ENCODE peak calls at places on chromosomes 2 and 18, in ten cellular contexts. O is heart right ventricle, M is IMR-90, V is HCT116, G is BE2C, H is sigmoid colon, X is mucosa of descending colon, R is hepatocyte, D is Panc1, Y is suprapubic skin. Q is an unnamed sample. For H3K4me1, the result is how much of the 10 kb centered on the place peaks cover.

GRCh38 chr18:6565336-6566081 is 150.8 kb upstream of the L3MBTL4 start:
- DNase-seq in O (no peak), M (no peak), V (no peak), G (no peak), H (no peak), X (no peak), R (no peak), D (no peak), Y (no peak), Q (no peak)

GRCh38 chr2:68709421-68709911 is 25.1 kb upstream of the ARHGAP25 start:
- DNase-seq in O (no peak), M (peak), V (peak), G (peak), H (no peak), X (no peak), R (peak), D (peak), Y (no peak), Q (no peak)

GRCh38 chr18:76476665-76477561 is 18.1 kb downstream of the ZNF516 start:
- DNase-seq in O (no peak), M (peak), V (no peak), G (no peak), H (no peak), X (no peak), R (peak), D (no peak), Y (no peak), Q (no peak)

GRCh38 chr18:78743078-78743477 is 236.5 kb upstream of the SALL3 start:
- DNase-seq in O (no peak), M (no peak), V (no peak), G (no peak), H (no peak), X (peak), R (no peak), D (no peak), Y (peak), Q (no peak)

GRCh38 chr2:218961651-218962570 is 2.4 kb downstream of the CDK5R2 start:
- DNase-seq in O (no peak), M (no peak), V (no peak), G (peak), H (no peak), X (no peak), R (no peak), D (no peak), Y (no peak), Q (no peak)

GRCh38 chr18:45503988-45504387 is 111.3 kb upstream of the SLC14A2 start:
- DNase-seq in O (no peak), M (no peak), V (no peak), G (no peak), H (no peak), X (no peak), R (no peak), D (no peak), Y (no peak), Q (no peak)

GRCh38 chr2:164739966-164740365 is 101.7 kb downstream of the COBLL1 start:
- DNase-seq in O (no peak), M (peak), V (no peak), G (no peak), H (no peak), X (no peak), R (no peak), D (no peak), Y (no peak), Q (no peak)

GRCh38 chr2:69733338-69734039 is 8.4 kb upstream of the ANXA4 start:
- DNase-seq in O (no peak), M (peak), V (no peak), G (no peak), H (no peak), X (no peak), R (no peak), D (no peak), Y (no peak), Q (no peak)

GRCh38 chr2:31886700-31887099 is 124.1 kb downstream of the MEMO1 start:
- DNase-seq in O (no peak), M (no peak), V (peak), G (no peak), H (no peak), X (no peak), R (peak), D (no peak), Y (no peak), Q (no peak)

GRCh38 chr2:227127236-227127635 is 36.8 kb downstream of the COL4A4 start:
- DNase-seq in O (no peak), M (no peak), V (no peak), G (no peak), H (no peak), X (no peak), R (no peak), D (no peak), Y (no peak), Q (no peak)

GRCh38 chr2:51025942-51026574 is 5.9 kb downstream of the NRXN1 start:
- DNase-seq in O (no peak), M (no peak), V (no peak), G (no peak), H (no peak), X (no peak), R (no peak), D (no peak), Y (no peak), Q (no peak)

GRCh38 chr2:239803102-239803763 is 221.9 kb downstream of the NDUFA10 start:
- DNase-seq in O (no peak), M (no peak), V (no peak), G (no peak), H (peak), X (no peak), R (no peak), D (no peak), Y (no peak), Q (no peak)

GRCh38 chr2:30229596-30229995 is 1.7 kb upstream of the LBH start:
- DNase-seq in O (no peak), M (no peak), V (no peak), G (no peak), H (peak), X (no peak), R (no peak), D (no peak), Y (no peak), Q (no peak)

GRCh38 chr2:219658447-219658846 is 31.0 kb downstream of the SLC4A3 start:
- DNase-seq in O (no peak), M (peak), V (no peak), G (no peak), H (peak), X (no peak), R (no peak), D (no peak), Y (no peak), Q (no peak)

GRCh38 chr2:16015210-16015902 is 75.0 kb downstream of the MYCN start:
- DNase-seq in O (no peak), M (no peak), V (no peak), G (peak), H (no peak), X (no peak), R (no peak), D (no peak), Y (no peak), Q (no peak)

GRCh38 chr2:96253006-96253405 is 12.8 kb downstream of the TMEM127 start:
- DNase-seq in O (no peak), M (no peak), V (no peak), G (no peak), H (no peak), X (no peak), R (peak), D (no peak), Y (no peak), Q (no peak)

GRCh38 chr2:96254592-96254991 is 11.2 kb downstream of the TMEM127 start:
- DNase-seq in O (no peak), M (no peak), V (no peak), G (no peak), H (peak), X (no peak), R (no peak), D (no peak), Y (no peak), Q (peak)

GRCh38 chr2:96250188-96250587 is 15.6 kb downstream of the TMEM127 start:
- DNase-seq in O (no peak), M (no peak), V (no peak), G (no peak), H (peak), X (no peak), R (no peak), D (no peak), Y (no peak), Q (no peak)

GRCh38 chr2:96251721-96252292 is 14.0 kb downstream of the TMEM127 start:
- DNase-seq in O (peak), M (peak), V (peak), G (peak), H (peak), X (peak), R (peak), D (no peak), Y (no peak), Q (peak)

DNA sequence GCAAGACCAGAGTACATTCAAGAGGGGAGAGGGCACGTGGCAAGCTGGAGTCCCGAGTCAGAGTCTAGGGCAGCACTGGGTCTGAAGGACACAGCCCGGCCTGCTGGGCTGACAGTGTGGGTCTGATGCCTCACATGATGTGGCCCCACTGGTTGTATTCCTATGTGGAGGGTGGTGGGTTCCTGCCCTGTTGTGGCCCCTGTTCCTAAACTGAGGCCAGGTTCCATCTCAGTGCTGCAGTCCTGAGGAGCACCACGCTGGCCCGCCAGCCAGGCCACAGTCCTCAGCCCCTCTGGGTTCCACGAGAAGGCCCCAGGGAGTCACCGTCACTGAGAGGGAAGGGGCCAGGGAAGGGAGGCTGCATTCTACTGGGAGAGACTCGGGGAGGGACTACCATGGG is 13.3 kb downstream of the TMEM127 start:
- DNase-seq in O (no peak), M (no peak), V (no peak), G (no peak), H (no peak), X (peak), R (no peak), D (no peak), Y (no peak), Q (no peak)
- H3K4me1 ChIP-seq in O (half or more), M (under half), V (under half), G (under half), H (under half), X (under half), R (under half), D (under half), Y (under half), Q (half or more)

GRCh38 chr2:216004408-216005283 is 8.7 kb downstream of the MREG start:
- DNase-seq in O (no peak), M (no peak), V (no peak), G (no peak), H (no peak), X (no peak), R (no peak), D (no peak), Y (no peak), Q (no peak)
- H3K4me1 ChIP-seq in O (under half), M (under half), V (under half), G (under half), H (under half), X (under half), R (under half), D (under half), Y (under half), Q (under half)

DNA sequence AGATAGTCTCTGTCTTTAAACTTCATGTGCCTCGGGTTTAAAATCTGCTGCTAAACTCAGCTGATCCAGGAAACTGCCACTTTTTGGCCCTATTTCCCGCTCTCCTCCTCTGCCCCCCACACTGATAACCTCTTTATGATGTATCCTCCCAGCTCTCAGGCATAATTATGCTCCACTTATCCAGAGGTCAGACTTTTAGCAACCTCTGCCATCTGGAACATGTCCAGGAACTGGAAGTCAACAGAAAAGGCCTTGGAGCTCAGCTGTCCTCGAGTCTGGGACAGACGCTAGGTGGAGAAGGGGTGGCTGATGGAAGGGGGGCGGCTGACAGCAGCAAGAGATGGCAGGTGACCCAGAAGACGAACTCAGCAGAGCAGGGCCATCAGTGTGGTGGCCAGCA is 41.2 kb downstream of the ASAP2 start:
- DNase-seq in O (no peak), M (no peak), V (no peak), G (peak), H (no peak), X (no peak), R (no peak), D (no peak), Y (no peak), Q (no peak)
- H3K4me1 ChIP-seq in O (half or more), M (under half), V (half or more), G (under half), H (half or more), X (half or more), R (under half), D (half or more), Y (half or more), Q (half or more)

DNA sequence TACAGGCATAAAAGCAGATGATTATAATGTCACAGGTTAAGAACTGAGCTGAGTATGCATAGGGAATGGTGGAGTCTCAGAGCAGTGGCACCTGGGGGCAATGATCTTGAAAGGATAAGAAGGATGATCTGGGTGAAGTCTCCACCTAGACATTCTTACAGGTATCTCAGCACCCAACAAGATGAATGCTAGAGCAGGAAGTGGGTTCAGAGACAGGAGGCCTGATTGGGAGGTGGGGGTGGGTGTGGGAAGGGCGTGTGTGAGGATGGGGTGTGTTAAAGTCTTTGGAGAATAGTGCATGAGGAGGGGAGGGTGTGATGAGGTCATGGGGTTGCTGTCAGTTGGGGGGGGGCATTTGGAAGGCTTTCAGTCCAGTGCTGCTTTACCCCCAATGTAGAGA is 78.8 kb upstream of the UPP2 start:
- DNase-seq in O (no peak), M (no peak), V (no peak), G (no peak), H (no peak), X (no peak), R (no peak), D (no peak), Y (no peak), Q (no peak)
- H3K4me1 ChIP-seq in O (under half), M (under half), V (under half), G (under half), H (under half), X (under half), R (under half), D (under half), Y (under half), Q (under half)

Q was measured in left ventricle myocardium inferior.